ENCODE peak calls at places on chromosomes 1 and 21, in seven cellular contexts. K, H, E, V, Z, P and T are unnamed samples.

GRCh38 chr1:183887826-183888819 is 83.2 kb downstream of the RGL1 start:
- DNase-seq in E (no peak), P (peak), H (no peak), Z (no peak), V (no peak), K (no peak), T (no peak)

GRCh38 chr1:205978676-205979075 is 24.5 kb downstream of the RAB7B start:
- DNase-seq in H (no peak), E (no peak), Z (no peak), V (no peak), P (no peak), K (no peak), T (no peak)

GRCh38 chr1:91245437-91245836 is 159.2 kb downstream of the HFM1 start:
- DNase-seq in Z (no peak), V (no peak), P (no peak), K (no peak), E (no peak), H (no peak), T (no peak)

GRCh38 chr1:175679931-175680652 is 63.3 kb downstream of the TNR start:
- DNase-seq in Z (no peak), H (no peak), V (no peak), K (no peak), E (no peak), P (no peak), T (no peak)

GRCh38 chr1:236774926-236775325 is 20.2 kb upstream of the MTR start:
- DNase-seq in P (peak), E (peak), K (no peak), Z (no peak), H (peak), V (peak), T (no peak)

GRCh38 chr1:180155202-180155682 is 573 bp downstream of the QSOX1 start:
- DNase-seq in H (no peak), K (no peak), V (no peak), E (peak), P (no peak), Z (peak), T (no peak)

GRCh38 chr1:163401211-163401610 is 79.5 kb downstream of the NUF2 start:
- DNase-seq in E (no peak), H (no peak), Z (no peak), P (peak), K (no peak), V (no peak), T (no peak)

GRCh38 chr1:53733975-53734649 is 4.9 kb downstream of the GLIS1 start:
- DNase-seq in K (no peak), E (no peak), H (peak), P (peak), Z (no peak), V (no peak), T (no peak)

GRCh38 chr1:100799954-100800612 is 80.5 kb downstream of the VCAM1 start:
- DNase-seq in H (no peak), E (no peak), Z (no peak), P (peak), K (no peak), V (no peak), T (no peak)

GRCh38 chr1:35210306-35211112 is 17.6 kb upstream of the SFPQ start:
- DNase-seq in H (no peak), V (no peak), P (no peak), E (peak), Z (no peak), K (no peak), T (no peak)

GRCh38 chr1:53511323-53511932 is 52.2 kb downstream of the DMRTB1 start:
- DNase-seq in Z (no peak), H (no peak), V (no peak), K (no peak), E (no peak), P (no peak), T (no peak)

GRCh38 chr1:34070201-34070836 is 94.7 kb downstream of the CSMD2 start:
- DNase-seq in Z (no peak), K (no peak), V (no peak), P (no peak), H (no peak), E (no peak), T (no peak)

GRCh38 chr1:23553896-23554480 is 5.3 kb downstream of the ID3 start:
- DNase-seq in E (peak), K (no peak), V (no peak), H (no peak), Z (peak), P (no peak), T (no peak)

GRCh38 chr1:28510350-28511223 is 4.7 kb downstream of the RCC1 start:
- DNase-seq in V (peak), P (peak), H (peak), Z (no peak), K (no peak), E (peak), T (no peak)

GRCh38 chr21:36847189-36847588 is 119.3 kb downstream of the HLCS start:
- DNase-seq in H (peak), P (peak), K (no peak), V (peak), E (no peak), Z (no peak), T (no peak)

GRCh38 chr1:182974792-182975191 is 21.8 kb upstream of the SHCBP1L start:
- DNase-seq in V (peak), H (no peak), K (no peak), E (no peak), Z (no peak), P (no peak), T (no peak)

GRCh38 chr1:153773004-153773921 is 1.9 kb upstream of the SLC27A3 start:
- DNase-seq in Z (no peak), V (no peak), H (no peak), E (no peak), P (no peak), K (no peak), T (no peak)

GRCh38 chr1:197180252-197180878 is 33.9 kb upstream of the ASPM start:
- DNase-seq in K (no peak), H (peak), V (peak), Z (no peak), E (no peak), P (peak), T (no peak)

GRCh38 chr1:93499075-93499474 is 51.2 kb downstream of the FNBP1L start:
- DNase-seq in K (no peak), Z (no peak), P (no peak), H (no peak), V (no peak), E (no peak), T (no peak)

GRCh38 chr1:93500275-93500674 is 52.4 kb downstream of the FNBP1L start:
- DNase-seq in V (no peak), K (no peak), Z (no peak), E (no peak), P (no peak), H (no peak), T (no peak)

GRCh38 chr1:93499533-93499932 is 51.6 kb downstream of the FNBP1L start:
- DNase-seq in V (no peak), E (no peak), P (no peak), K (no peak), Z (no peak), H (no peak), T (no peak)

GRCh38 chr1:93495911-93496310 is 48.0 kb downstream of the FNBP1L start:
- DNase-seq in K (no peak), Z (no peak), H (no peak), V (no peak), P (no peak), E (no peak), T (no peak)

DNA sequence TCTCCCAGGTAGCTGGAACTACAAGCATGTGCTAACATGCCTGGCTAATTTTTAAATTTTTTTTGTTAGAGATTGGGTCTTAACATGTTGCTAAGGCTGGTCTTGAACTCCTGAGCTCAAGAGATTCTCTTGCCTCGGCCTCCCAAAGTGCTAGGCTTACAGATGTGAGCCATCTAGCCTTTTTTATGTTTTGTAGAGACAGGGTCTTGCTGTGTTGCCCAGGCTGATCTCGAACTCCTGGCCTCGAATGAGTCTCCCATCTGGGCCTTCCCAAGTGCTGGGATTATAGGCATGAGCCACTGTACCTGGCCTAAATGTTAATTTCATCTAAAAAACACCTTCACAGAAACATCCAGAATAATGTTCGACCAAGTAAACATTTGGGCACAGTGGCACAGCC is 48.6 kb downstream of the FNBP1L start:
- DNase-seq in P (no peak), H (no peak), K (no peak), E (no peak), V (no peak), Z (no peak), T (no peak)
- H3K27ac ChIP-seq in P (no peak), H (no peak), K (no peak), E (no peak), V (no peak), Z (no peak), T (no peak)

GRCh38 chr1:225371366-225371765 is 56.5 kb downstream of the LBR start:
- DNase-seq in P (no peak), Z (no peak), E (no peak), K (no peak), V (no peak), H (no peak), T (no peak)
- H3K4me3 ChIP-seq in P (no peak), Z (no peak), E (no peak), K (no peak), V (no peak), H (no peak), T (no peak)

GRCh38 chr1:15919316-15919715 is 56.6 kb downstream of the ZBTB17 start:
- DNase-seq in V (no peak), H (peak), E (no peak), P (peak), K (no peak), Z (no peak), T (no peak)

GRCh38 chr1:15916916-15917315 is 59.0 kb downstream of the ZBTB17 start:
- DNase-seq in P (no peak), H (no peak), K (no peak), E (no peak), V (no peak), Z (no peak), T (no peak)

GRCh38 chr1:15911927-15912326 is 64.0 kb downstream of the ZBTB17 start:
- DNase-seq in Z (no peak), P (peak), E (no peak), V (no peak), K (no peak), H (no peak), T (no peak)

GRCh38 chr1:15915991-15916390 is 59.9 kb downstream of the ZBTB17 start:
- DNase-seq in P (peak), V (no peak), E (no peak), K (no peak), Z (no peak), H (peak), T (no peak)

GRCh38 chr1:15916417-15916816 is 59.5 kb downstream of the ZBTB17 start:
- DNase-seq in P (peak), H (peak), K (no peak), E (no peak), V (no peak), Z (no peak), T (no peak)
- H3K27ac ChIP-seq in P (peak), H (peak), K (peak), E (no peak), V (peak), Z (no peak), T (no peak)

DNA sequence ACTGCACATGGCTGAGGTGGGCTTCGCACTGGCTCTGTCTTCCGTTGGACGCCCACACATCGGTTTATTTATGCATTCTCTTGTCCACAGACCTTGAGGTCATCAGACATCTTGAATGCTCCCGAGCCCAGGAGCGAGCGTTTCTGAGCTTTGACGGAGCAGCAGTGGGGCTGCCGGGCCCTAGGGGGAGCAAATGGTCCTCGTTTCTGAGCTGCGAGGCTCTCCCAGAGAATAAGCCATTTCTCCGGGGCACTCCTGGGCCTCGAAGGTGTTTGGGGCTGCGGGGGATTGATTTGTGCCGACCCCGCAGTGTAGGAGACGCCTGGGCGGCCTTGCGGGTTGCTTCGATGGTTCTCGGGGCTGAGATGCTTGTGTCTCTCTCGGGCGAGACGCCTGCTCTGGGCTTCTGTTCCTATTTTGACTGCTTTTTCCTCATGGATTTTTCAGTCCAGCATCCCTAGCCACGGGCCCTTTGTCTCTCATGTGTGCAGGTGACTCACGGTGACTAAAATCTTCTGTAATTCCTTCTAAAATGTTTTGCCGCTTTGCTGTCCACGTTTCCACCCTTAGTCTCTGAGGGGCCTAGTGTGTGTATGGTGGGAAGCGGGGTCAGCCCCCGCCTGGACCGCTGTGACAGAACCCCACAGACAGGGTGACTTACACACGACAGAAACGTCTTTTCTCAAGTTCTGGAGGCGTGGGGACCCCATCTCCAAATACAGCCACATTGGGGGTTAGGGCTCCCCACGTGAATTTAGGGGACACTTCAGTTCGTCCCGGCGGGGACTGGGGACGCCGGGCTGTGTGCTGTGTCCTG is 62.1 kb downstream of the FAAP20 start:
- DNase-seq in Z (no peak), H (peak), V (peak), K (no peak), E (peak), P (peak), T (no peak)
- H3K4me3 ChIP-seq in Z (peak), H (peak), V (peak), K (peak), E (peak), P (peak), T (peak)

GRCh38 chr1:159828176-159828575 is 1.5 kb downstream of the SLAMF8 start:
- DNase-seq in P (peak), V (no peak), Z (no peak), E (no peak), H (no peak), K (no peak), T (no peak)

GRCh38 chr1:159827549-159827948 is 876 bp downstream of the SLAMF8 start:
- DNase-seq in V (no peak), K (no peak), P (no peak), H (no peak), E (no peak), Z (no peak), T (no peak)

GRCh38 chr1:159825564-159825963 is 1.1 kb upstream of the SLAMF8 start:
- DNase-seq in V (no peak), Z (no peak), H (no peak), K (no peak), E (no peak), P (no peak), T (no peak)

GRCh38 chr1:159827102-159827490 is 423 bp downstream of the SLAMF8 start:
- DNase-seq in H (no peak), Z (no peak), P (no peak), K (no peak), E (no peak), V (no peak), T (no peak)

DNA sequence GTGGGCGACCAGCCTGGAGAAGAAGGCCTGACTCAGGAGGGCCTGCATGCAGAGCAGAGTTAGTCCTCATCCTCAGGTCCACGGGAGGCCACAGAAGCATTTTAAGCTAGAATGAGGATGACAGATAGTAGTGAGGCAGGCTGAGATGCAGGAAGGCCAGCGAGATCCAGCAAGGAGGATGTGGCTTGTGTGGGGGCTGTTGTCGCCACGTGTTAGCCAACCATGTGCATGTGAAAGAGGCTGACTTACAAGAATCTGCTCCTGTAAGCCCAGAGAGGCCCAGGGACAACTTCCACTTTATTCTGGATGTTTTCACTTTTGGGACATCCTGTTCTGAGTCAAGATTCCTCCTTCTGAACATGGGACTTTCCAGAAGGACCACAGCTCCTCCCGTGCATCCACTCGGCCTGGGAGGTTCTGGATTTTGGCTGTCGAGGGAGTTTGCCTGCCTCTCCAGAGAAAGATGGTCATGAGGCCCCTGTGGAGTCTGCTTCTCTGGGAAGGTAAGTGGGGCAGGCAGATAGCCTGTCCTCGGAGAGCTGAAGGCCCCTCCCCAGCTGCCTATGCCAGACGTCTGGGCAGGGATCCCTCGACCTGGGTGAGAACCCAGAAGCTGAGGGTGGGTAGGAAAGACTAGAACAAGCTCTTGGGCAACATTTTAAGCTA is at the start of gene SLAMF8:
- DNase-seq in E (no peak), P (no peak), V (no peak), K (no peak), H (no peak), Z (peak), T (no peak)
- H3K27ac ChIP-seq in E (no peak), P (no peak), V (no peak), K (no peak), H (no peak), Z (no peak), T (peak)

DNA sequence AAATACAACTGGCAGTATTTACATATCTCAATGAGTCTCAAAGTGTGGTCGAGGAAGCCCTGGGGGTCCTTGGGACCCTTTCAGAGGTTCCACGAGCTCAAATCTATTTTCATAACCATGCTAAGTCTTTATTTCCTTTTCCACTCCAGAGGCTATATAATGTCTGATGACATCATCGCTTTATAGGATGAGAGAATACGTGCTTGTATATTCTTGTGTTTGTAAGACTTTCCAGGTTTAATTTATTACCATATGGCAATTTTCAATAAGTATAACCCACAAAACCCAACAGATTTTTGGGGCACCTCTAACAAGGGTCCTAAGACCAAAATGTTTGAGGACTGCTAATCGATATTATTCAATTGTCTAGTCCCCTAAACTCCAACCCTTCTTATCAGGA is 1.4 kb upstream of the SLC19A2 start:
- DNase-seq in H (no peak), K (no peak), P (peak), V (no peak), Z (no peak), E (no peak), T (no peak)
- H3K4me3 ChIP-seq in H (peak), K (peak), P (peak), V (no peak), Z (no peak), E (peak), T (peak)

GRCh38 chr1:178134061-178134460 is 40.2 kb downstream of the RASAL2 start:
- DNase-seq in E (no peak), K (no peak), P (peak), H (peak), Z (peak), V (peak), T (no peak)
- H3K27ac ChIP-seq in E (no peak), K (no peak), P (no peak), H (no peak), Z (no peak), V (no peak), T (no peak)

GRCh38 chr1:174219606-174220370 is 60.5 kb downstream of the RABGAP1L start:
- DNase-seq in P (peak), K (no peak), H (no peak), E (no peak), V (no peak), Z (no peak), T (no peak)
- H3K4me3 ChIP-seq in P (no peak), K (no peak), H (no peak), E (no peak), V (no peak), Z (no peak), T (no peak)

GRCh38 chr1:45913183-45913924 is 109.9 kb downstream of the MAST2 start:
- DNase-seq in K (peak), H (peak), Z (peak), V (no peak), P (no peak), E (peak), T (peak)

GRCh38 chr1:45913925-45914501 is 110.6 kb downstream of the MAST2 start:
- DNase-seq in K (no peak), V (no peak), H (peak), E (peak), P (no peak), Z (peak), T (no peak)

GRCh38 chr1:45911634-45912033 is 108.2 kb downstream of the MAST2 start:
- DNase-seq in H (no peak), K (no peak), Z (no peak), P (no peak), V (no peak), E (peak), T (no peak)

GRCh38 chr1:45906883-45907282 is 103.5 kb downstream of the MAST2 start:
- DNase-seq in H (no peak), E (no peak), V (no peak), K (no peak), Z (no peak), P (no peak), T (no peak)

DNA sequence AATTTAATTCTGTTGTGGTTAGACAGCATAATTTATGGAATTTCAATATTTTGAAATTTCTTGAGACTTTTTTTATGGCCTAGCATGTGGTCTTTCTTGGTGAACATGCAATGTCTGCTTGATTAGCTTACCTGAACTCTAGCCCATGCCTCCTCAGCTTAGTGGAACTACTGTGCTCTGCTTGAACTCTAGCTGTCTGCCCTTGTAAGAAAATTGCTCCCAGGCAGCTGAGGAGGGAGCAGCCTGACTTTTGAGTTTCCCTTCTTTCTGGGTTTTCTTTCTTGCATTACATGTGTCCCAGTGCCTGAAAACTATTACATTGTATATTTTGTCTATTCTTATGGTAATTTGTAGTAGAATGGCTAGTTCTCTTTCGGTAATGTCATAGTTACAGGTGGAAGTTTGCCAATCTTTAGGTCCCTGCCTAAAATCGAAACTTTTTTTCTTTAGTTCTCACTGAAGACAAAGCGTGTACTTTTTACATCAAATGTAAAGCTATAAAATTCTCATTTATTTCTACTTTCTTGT is 105.3 kb downstream of the MAST2 start:
- DNase-seq in Z (no peak), H (no peak), E (no peak), V (no peak), P (no peak), K (no peak), T (no peak)
- H3K27ac ChIP-seq in Z (peak), H (no peak), E (no peak), V (no peak), P (no peak), K (no peak), T (no peak)